ENCODE peak calls at places on chromosome 21, in four cellular contexts. One of them, this sample, is unnamed.

GRCh38 chr21:42538479-42539275 is 25.0 kb downstream of the SLC37A1 start:
- DNase-seq in HEK293T: peak
- DNase-seq in HFF-Myc: no peak
- DNase-seq in EL: no peak
- DNase-seq in this sample: no peak

GRCh38 chr21:42835611-42836401 is 43.5 kb downstream of the WDR4 start:
- DNase-seq in HEK293T: no peak
- DNase-seq in HFF-Myc: no peak
- DNase-seq in EL: no peak
- DNase-seq in this sample: no peak

GRCh38 chr21:32412998-32413504 is 545 bp downstream of the EVA1C start:
- DNase-seq in HEK293T: no peak
- DNase-seq in HFF-Myc: no peak
- DNase-seq in EL: peak
- DNase-seq in this sample: no peak

GRCh38 chr21:41683815-41684214 is 83.0 kb downstream of the RIPK4 start:
- DNase-seq in HEK293T: no peak
- DNase-seq in HFF-Myc: no peak
- DNase-seq in EL: no peak
- DNase-seq in this sample: no peak

GRCh38 chr21:16116798-16117197 is 387.0 kb downstream of the USP25 start:
- DNase-seq in HEK293T: no peak
- DNase-seq in HFF-Myc: peak
- DNase-seq in EL: peak
- DNase-seq in this sample: no peak

GRCh38 chr21:43609501-43610340 is 49.6 kb downstream of the HSF2BP start:
- DNase-seq in HEK293T: peak
- DNase-seq in HFF-Myc: no peak
- DNase-seq in EL: peak
- DNase-seq in this sample: no peak

GRCh38 chr21:46425566-46425965 is 33.1 kb upstream of the DIP2A start:
- DNase-seq in HEK293T: no peak
- DNase-seq in HFF-Myc: no peak
- DNase-seq in EL: no peak
- DNase-seq in this sample: no peak

GRCh38 chr21:29130234-29130993 is at the start of gene MAP3K7CL:
- DNase-seq in HEK293T: no peak
- DNase-seq in HFF-Myc: peak
- DNase-seq in EL: peak
- DNase-seq in this sample: peak

GRCh38 chr21:38223893-38224540 is 32.8 kb upstream of the KCNJ15 start:
- DNase-seq in HEK293T: no peak
- DNase-seq in HFF-Myc: no peak
- DNase-seq in EL: no peak
- DNase-seq in this sample: no peak

GRCh38 chr21:43794857-43795256 is 5.5 kb downstream of the RRP1 start:
- DNase-seq in HEK293T: no peak
- DNase-seq in HFF-Myc: no peak
- DNase-seq in EL: no peak
- DNase-seq in this sample: no peak

This sample was measured in AG09319.